ENCODE peak calls at places on chromosomes 11 and 22, in eight cellular contexts. A, S, C, D, I, O, U and E are unnamed samples.

GRCh38 chr11:41201156-41201555 is 258.3 kb downstream of the LRRC4C start:
- DNase-seq in S (no peak), A (no peak), O (no peak), C (peak; percentile 56), D (no peak), U (peak; percentile 35), I (peak; percentile 39), E (no peak)

GRCh38 chr22:44645083-44645482 is 56.9 kb upstream of the PRR5 start:
- DNase-seq in S (no peak), C (no peak), O (no peak), D (no peak), I (no peak), A (no peak), U (no peak), E (no peak)

GRCh38 chr11:120977470-120977869 is 46.4 kb upstream of the TBCEL start:
- DNase-seq in A (no peak), S (no peak), D (no peak), U (peak; percentile 75), C (peak; percentile 15), I (no peak), O (no peak), E (no peak)

GRCh38 chr11:71476926-71477636 is 24.1 kb downstream of the NADSYN1 start:
- DNase-seq in C (no peak), D (no peak), U (no peak), I (no peak), O (no peak), S (no peak), A (no peak), E (no peak)

GRCh38 chr11:127049486-127049885 is 48.9 kb upstream of the KIRREL3 start:
- DNase-seq in U (no peak), S (no peak), C (no peak), I (no peak), O (no peak), A (no peak), D (no peak), E (no peak)

GRCh38 chr11:97938789-97939188 is 1082.0 kb upstream of the CNTN5 start:
- DNase-seq in C (no peak), I (no peak), A (no peak), U (no peak), O (no peak), D (no peak), S (no peak), E (no peak)

GRCh38 chr22:18062421-18062820 is 15.4 kb upstream of the PEX26 start:
- DNase-seq in C (peak; percentile 56), D (no peak), S (no peak), A (no peak), U (no peak), O (no peak), I (no peak), E (no peak)

GRCh38 chr22:43031617-43032016 is 16.7 kb upstream of the PACSIN2 start:
- DNase-seq in S (no peak), D (no peak), A (no peak), U (no peak), I (no peak), C (peak; percentile 40), O (no peak), E (no peak)

GRCh38 chr11:122193457-122193856 is 77.4 kb upstream of the BLID start:
- DNase-seq in U (no peak), D (no peak), C (no peak), S (no peak), I (no peak), A (no peak), O (no peak), E (no peak)

GRCh38 chr22:48517039-48518030 is 1310.3 kb downstream of the BRD1 start:
- DNase-seq in S (no peak), I (no peak), U (no peak), O (peak; percentile 44), D (no peak), C (no peak), A (no peak), E (no peak)

GRCh38 chr11:126359431-126360048 is 4.1 kb downstream of the ST3GAL4 start:
- DNase-seq in O (peak; percentile 85), D (peak; percentile 90), I (no peak), U (no peak), S (no peak), A (no peak), C (no peak), E (peak; percentile 93)

GRCh38 chr11:88312665-88313064 is 24.9 kb downstream of the CTSC start:
- DNase-seq in S (no peak), U (no peak), A (no peak), D (no peak), C (no peak), I (no peak), O (no peak), E (no peak)

GRCh38 chr11:113121746-113122145 is 160.5 kb downstream of the NCAM1 start:
- DNase-seq in A (no peak), D (no peak), U (no peak), C (no peak), S (no peak), I (no peak), O (no peak), E (no peak)

GRCh38 chr11:64566042-64566914 is 24.7 kb upstream of the SLC22A12 start:
- DNase-seq in C (peak; percentile 53), S (no peak), U (peak; percentile 82), I (no peak), A (no peak), O (no peak), D (peak; percentile 62), E (peak; percentile 76)

GRCh38 chr22:23178512-23179254 is 1.6 kb upstream of the BCR start:
- DNase-seq in S (peak; percentile 36), O (peak; percentile 51), C (peak; percentile 69), U (no peak), I (peak; percentile 41), D (peak; percentile 81), A (peak; percentile 35), E (no peak)

GRCh38 chr22:38844661-38845367 is 986 bp upstream of the NPTXR start:
- DNase-seq in A (no peak), O (no peak), U (no peak), C (no peak), D (no peak), S (no peak), I (no peak), E (no peak)

GRCh38 chr11:115580927-115581680 is 76.9 kb upstream of the CADM1 start:
- DNase-seq in U (no peak), C (no peak), O (peak; percentile 19), S (no peak), I (peak; percentile 44), A (no peak), D (no peak), E (no peak)

GRCh38 chr22:27113211-27114030 is 456.0 kb downstream of the MIAT start:
- DNase-seq in C (peak; percentile 86), A (no peak), D (peak; percentile 90), I (no peak), S (no peak), O (peak; percentile 39), U (peak; percentile 95), E (peak; percentile 84)

GRCh38 chr22:45233827-45234226 is 6.9 kb downstream of the KIAA0930 start:
- DNase-seq in S (no peak), U (no peak), C (no peak), D (no peak), A (no peak), I (no peak), O (no peak), E (no peak)

GRCh38 chr22:45262931-45263789 is 21.6 kb upstream of the UPK3A start:
- DNase-seq in U (peak; percentile 48), C (peak; percentile 23), A (no peak), O (no peak), S (no peak), I (no peak), D (no peak), E (no peak)

GRCh38 chr11:66465371-66466224 is 1.1 kb upstream of the PELI3 start:
- DNase-seq in D (no peak), U (no peak), I (no peak), A (no peak), O (no peak), S (no peak), C (no peak), E (no peak)

GRCh38 chr11:103709366-103709765 is 327.1 kb upstream of the DDI1 start:
- DNase-seq in U (peak; percentile 10), D (no peak), C (no peak), S (no peak), O (no peak), A (no peak), I (no peak), E (no peak)

GRCh38 chr22:42013385-42013784 is 14.8 kb downstream of the WBP2NL start:
- DNase-seq in S (no peak), D (no peak), O (no peak), C (no peak), U (no peak), I (no peak), A (no peak), E (no peak)

GRCh38 chr11:46590740-46591606 is 2.9 kb downstream of the AMBRA1 start:
- DNase-seq in I (no peak), A (no peak), O (no peak), D (no peak), S (no peak), U (no peak), C (no peak), E (no peak)

GRCh38 chr11:10125522-10126133 is 168.4 kb downstream of the SBF2 start:
- DNase-seq in I (no peak), U (no peak), C (no peak), D (no peak), A (no peak), O (no peak), S (no peak), E (no peak)

GRCh38 chr11:57474017-57474750 is 13.9 kb downstream of the RTN4RL2 start:
- DNase-seq in D (no peak), O (no peak), C (no peak), I (no peak), U (no peak), A (no peak), S (no peak), E (no peak)

GRCh38 chr22:44497904-44498242 is at the start of gene RTL6:
- DNase-seq in I (no peak), U (no peak), A (no peak), S (no peak), O (no peak), C (no peak), D (no peak), E (no peak)

GRCh38 chr22:48313156-48313555 is 1514.5 kb downstream of the BRD1 start:
- DNase-seq in O (no peak), U (no peak), A (no peak), S (no peak), D (no peak), C (no peak), I (no peak), E (no peak)

GRCh38 chr11:99268895-99269294 is 248.1 kb downstream of the CNTN5 start:
- DNase-seq in D (no peak), O (no peak), C (no peak), A (no peak), U (no peak), S (no peak), I (no peak), E (no peak)

GRCh38 chr11:45091563-45092392 is 54.7 kb upstream of the PRDM11 start:
- DNase-seq in I (no peak), U (peak; percentile 68), C (no peak), O (no peak), S (no peak), D (no peak), A (no peak), E (peak; percentile 73)

GRCh38 chr11:47060807-47061206 is 115.9 kb downstream of the ARFGAP2 start:
- DNase-seq in D (no peak), O (no peak), A (no peak), U (peak; percentile 18), I (no peak), S (no peak), C (peak; percentile 13), E (no peak)